ENCODE peak calls at places on chromosomes 4 and X, in seven cellular contexts. One of them, this sample, is unnamed.

GRCh38 chrX:103177561-103177960 is 37.3 kb upstream of the BEX4 start:
- DNase-seq in GM23248: no peak
- DNase-seq in A549: no peak
- DNase-seq in PC-9: no peak
- DNase-seq in body of pancreas: no peak
- DNase-seq in Peyer's patch: no peak
- DNase-seq in neural progenitor cell: no peak
- DNase-seq in this sample: no peak

GRCh38 chr4:163063891-163064290 is 102.8 kb downstream of the NAF1 start:
- DNase-seq in GM23248: no peak
- DNase-seq in A549: peak; percentile 50
- DNase-seq in PC-9: peak; percentile 34
- DNase-seq in body of pancreas: no peak
- DNase-seq in Peyer's patch: no peak
- DNase-seq in neural progenitor cell: no peak
- DNase-seq in this sample: no peak

GRCh38 chr4:152729466-152729865 is 49.7 kb upstream of the TMEM154 start:
- DNase-seq in GM23248: peak; percentile 90
- DNase-seq in A549: peak; percentile 7
- DNase-seq in PC-9: no peak
- DNase-seq in body of pancreas: no peak
- DNase-seq in Peyer's patch: no peak
- DNase-seq in neural progenitor cell: no peak
- DNase-seq in this sample: no peak

GRCh38 chr4:113397114-113397701 is 347.8 kb downstream of the ANK2 start:
- DNase-seq in GM23248: peak; percentile 76
- DNase-seq in A549: no peak
- DNase-seq in PC-9: no peak
- DNase-seq in body of pancreas: no peak
- DNase-seq in Peyer's patch: no peak
- DNase-seq in neural progenitor cell: no peak
- DNase-seq in this sample: no peak

GRCh38 chr4:4457803-4458550 is 71.1 kb downstream of the NSG1 start:
- DNase-seq in GM23248: peak; percentile 87
- DNase-seq in A549: no peak
- DNase-seq in PC-9: no peak
- DNase-seq in body of pancreas: no peak
- DNase-seq in Peyer's patch: no peak
- DNase-seq in neural progenitor cell: no peak
- DNase-seq in this sample: no peak

GRCh38 chrX:106415276-106415895 is 196.4 kb upstream of the RADX start:
- DNase-seq in GM23248: peak; percentile 43
- DNase-seq in A549: peak; percentile 22
- DNase-seq in PC-9: no peak
- DNase-seq in body of pancreas: peak; percentile 22
- DNase-seq in Peyer's patch: no peak
- DNase-seq in neural progenitor cell: peak; percentile 43
- DNase-seq in this sample: no peak

GRCh38 chrX:10109695-10110094 is 47.1 kb upstream of the CLCN4 start:
- DNase-seq in GM23248: peak; percentile 8
- DNase-seq in A549: no peak
- DNase-seq in PC-9: no peak
- DNase-seq in body of pancreas: no peak
- DNase-seq in Peyer's patch: no peak
- DNase-seq in neural progenitor cell: no peak
- DNase-seq in this sample: no peak

GRCh38 chr4:5883916-5884315 is 9.0 kb downstream of the CRMP1 start:
- DNase-seq in GM23248: peak; percentile 7
- DNase-seq in A549: no peak
- DNase-seq in PC-9: no peak
- DNase-seq in body of pancreas: no peak
- DNase-seq in Peyer's patch: no peak
- DNase-seq in neural progenitor cell: no peak
- DNase-seq in this sample: peak; percentile 74

GRCh38 chrX:151711787-151712186 is 4.0 kb upstream of the FATE1 start:
- DNase-seq in GM23248: no peak
- DNase-seq in A549: no peak
- DNase-seq in PC-9: no peak
- DNase-seq in body of pancreas: no peak
- DNase-seq in Peyer's patch: no peak
- DNase-seq in neural progenitor cell: no peak
- DNase-seq in this sample: no peak

GRCh38 chrX:154140742-154141141 is 3.3 kb upstream of the OPN1LW start:
- DNase-seq in GM23248: no peak
- DNase-seq in A549: no peak
- DNase-seq in PC-9: no peak
- DNase-seq in body of pancreas: no peak
- DNase-seq in Peyer's patch: no peak
- DNase-seq in neural progenitor cell: no peak
- DNase-seq in this sample: no peak

GRCh38 chr4:99634742-99635360 is 22.8 kb downstream of the C4orf54 start:
- DNase-seq in GM23248: no peak
- DNase-seq in A549: no peak
- DNase-seq in PC-9: no peak
- DNase-seq in body of pancreas: no peak
- DNase-seq in Peyer's patch: no peak
- DNase-seq in neural progenitor cell: no peak
- DNase-seq in this sample: no peak

GRCh38 chr4:144688035-144688569 is 42.1 kb downstream of the HHIP start:
- DNase-seq in GM23248: no peak
- DNase-seq in A549: no peak
- DNase-seq in PC-9: no peak
- DNase-seq in body of pancreas: peak; percentile 16
- DNase-seq in Peyer's patch: no peak
- DNase-seq in neural progenitor cell: no peak
- DNase-seq in this sample: no peak

GRCh38 chrX:136880003-136880451 is 498 bp downstream of the RBMX start:
- DNase-seq in GM23248: peak; percentile 54
- DNase-seq in A549: peak; percentile 18
- DNase-seq in PC-9: no peak
- DNase-seq in body of pancreas: peak; percentile 24
- DNase-seq in Peyer's patch: no peak
- DNase-seq in neural progenitor cell: peak; percentile 32
- DNase-seq in this sample: peak; percentile 48

GRCh38 chr4:83013931-83014330 is 3.3 kb upstream of the LIN54 start:
- DNase-seq in GM23248: no peak
- DNase-seq in A549: no peak
- DNase-seq in PC-9: no peak
- DNase-seq in body of pancreas: no peak
- DNase-seq in Peyer's patch: no peak
- DNase-seq in neural progenitor cell: no peak
- DNase-seq in this sample: peak; percentile 13

GRCh38 chr4:141851246-141851891 is 215.0 kb downstream of the IL15 start:
- DNase-seq in GM23248: peak; percentile 26
- DNase-seq in A549: no peak
- DNase-seq in PC-9: no peak
- DNase-seq in body of pancreas: no peak
- DNase-seq in Peyer's patch: no peak
- DNase-seq in neural progenitor cell: peak; percentile 1
- DNase-seq in this sample: no peak

GRCh38 chr4:110808371-110808878 is 185.5 kb upstream of the PITX2 start:
- DNase-seq in GM23248: peak; percentile 44
- DNase-seq in A549: peak; percentile 11
- DNase-seq in PC-9: no peak
- DNase-seq in body of pancreas: no peak
- DNase-seq in Peyer's patch: no peak
- DNase-seq in neural progenitor cell: no peak
- DNase-seq in this sample: no peak

GRCh38 chrX:19904778-19905367 is 17.5 kb upstream of the SH3KBP1 start:
- DNase-seq in GM23248: peak; percentile 60
- DNase-seq in A549: peak; percentile 60
- DNase-seq in PC-9: peak; percentile 72
- DNase-seq in body of pancreas: peak; percentile 29
- DNase-seq in Peyer's patch: no peak
- DNase-seq in neural progenitor cell: peak; percentile 55
- DNase-seq in this sample: peak; percentile 69

GRCh38 chr4:8391972-8392371 is 48.6 kb downstream of the ACOX3 start:
- DNase-seq in GM23248: peak; percentile 87
- DNase-seq in A549: no peak
- DNase-seq in PC-9: peak; percentile 78
- DNase-seq in body of pancreas: peak; percentile 35
- DNase-seq in Peyer's patch: no peak
- DNase-seq in neural progenitor cell: no peak
- DNase-seq in this sample: peak; percentile 99

GRCh38 chr4:101954351-101954750 is 163.8 kb downstream of the BANK1 start:
- DNase-seq in GM23248: peak; percentile 6
- DNase-seq in A549: peak; percentile 23
- DNase-seq in PC-9: no peak
- DNase-seq in body of pancreas: no peak
- DNase-seq in Peyer's patch: no peak
- DNase-seq in neural progenitor cell: peak; percentile 10
- DNase-seq in this sample: no peak

GRCh38 chrX:119488749-119489148 is 20.5 kb downstream of the SLC25A5 start:
- DNase-seq in GM23248: peak; percentile 64
- DNase-seq in A549: peak; percentile 81
- DNase-seq in PC-9: peak; percentile 41
- DNase-seq in body of pancreas: peak; percentile 73
- DNase-seq in Peyer's patch: peak; percentile 60
- DNase-seq in neural progenitor cell: peak; percentile 49
- DNase-seq in this sample: peak; percentile 69

GRCh38 chr4:72418458-72418857 is 150.6 kb downstream of the ADAMTS3 start:
- DNase-seq in GM23248: peak; percentile 66
- DNase-seq in A549: no peak
- DNase-seq in PC-9: no peak
- DNase-seq in body of pancreas: no peak
- DNase-seq in Peyer's patch: no peak
- DNase-seq in neural progenitor cell: no peak
- DNase-seq in this sample: peak; percentile 80

GRCh38 chr4:128727658-128728057 is 81.8 kb upstream of the JADE1 start:
- DNase-seq in GM23248: no peak
- DNase-seq in A549: no peak
- DNase-seq in PC-9: no peak
- DNase-seq in body of pancreas: no peak
- DNase-seq in Peyer's patch: no peak
- DNase-seq in neural progenitor cell: no peak
- DNase-seq in this sample: no peak

DNA sequence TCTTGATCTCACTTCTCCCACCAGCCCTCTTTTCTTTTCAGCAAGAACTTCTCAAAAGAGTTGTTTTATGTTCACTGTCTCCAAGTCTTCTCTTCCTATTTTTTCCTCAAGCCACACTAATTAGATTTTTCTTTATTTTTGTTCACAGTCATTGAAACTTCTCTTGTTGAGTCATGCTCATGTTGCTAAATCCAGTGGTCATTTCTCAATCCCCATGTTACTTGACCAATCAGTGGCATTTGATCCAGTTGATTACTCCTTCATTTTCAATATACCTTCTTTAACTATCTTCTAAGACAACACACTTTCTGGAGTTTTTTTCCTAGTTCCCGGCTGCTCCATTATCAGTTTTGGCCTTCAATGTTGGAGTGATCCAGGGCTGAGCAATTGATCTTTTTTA is 103.1 kb upstream of the LSM6 start:
- DNase-seq in GM23248: peak; percentile 47
- DNase-seq in A549: no peak
- DNase-seq in PC-9: no peak
- DNase-seq in body of pancreas: no peak
- DNase-seq in Peyer's patch: no peak
- DNase-seq in neural progenitor cell: no peak
- DNase-seq in this sample: no peak
- H3K4me1 ChIP-seq in GM23248: no peaks in the 10 kb centered on the region
- H3K4me1 ChIP-seq in A549: no peaks in the 10 kb centered on the region
- H3K4me1 ChIP-seq in PC-9: no peaks in the 10 kb centered on the region
- H3K4me1 ChIP-seq in body of pancreas: no peaks in the 10 kb centered on the region
- H3K4me1 ChIP-seq in Peyer's patch: no peaks in the 10 kb centered on the region
- H3K4me1 ChIP-seq in neural progenitor cell: no peaks in the 10 kb centered on the region
- H3K4me1 ChIP-seq in this sample: no peaks in the 10 kb centered on the region

GRCh38 chr4:16139066-16139945 is 55.5 kb upstream of the PROM1 start:
- DNase-seq in GM23248: no peak
- DNase-seq in A549: no peak
- DNase-seq in PC-9: no peak
- DNase-seq in body of pancreas: no peak
- DNase-seq in Peyer's patch: no peak
- DNase-seq in neural progenitor cell: no peak
- DNase-seq in this sample: no peak
- H3K4me1 ChIP-seq in GM23248: peaks cover 8% of the 10 kb centered on the region
- H3K4me1 ChIP-seq in A549: peaks cover 6% of the 10 kb centered on the region
- H3K4me1 ChIP-seq in PC-9: peaks cover 23% of the 10 kb centered on the region
- H3K4me1 ChIP-seq in body of pancreas: peaks cover 13% of the 10 kb centered on the region
- H3K4me1 ChIP-seq in Peyer's patch: peaks cover 35% of the 10 kb centered on the region
- H3K4me1 ChIP-seq in neural progenitor cell: no peaks in the 10 kb centered on the region
- H3K4me1 ChIP-seq in this sample: peaks cover 46% of the 10 kb centered on the region

DNA sequence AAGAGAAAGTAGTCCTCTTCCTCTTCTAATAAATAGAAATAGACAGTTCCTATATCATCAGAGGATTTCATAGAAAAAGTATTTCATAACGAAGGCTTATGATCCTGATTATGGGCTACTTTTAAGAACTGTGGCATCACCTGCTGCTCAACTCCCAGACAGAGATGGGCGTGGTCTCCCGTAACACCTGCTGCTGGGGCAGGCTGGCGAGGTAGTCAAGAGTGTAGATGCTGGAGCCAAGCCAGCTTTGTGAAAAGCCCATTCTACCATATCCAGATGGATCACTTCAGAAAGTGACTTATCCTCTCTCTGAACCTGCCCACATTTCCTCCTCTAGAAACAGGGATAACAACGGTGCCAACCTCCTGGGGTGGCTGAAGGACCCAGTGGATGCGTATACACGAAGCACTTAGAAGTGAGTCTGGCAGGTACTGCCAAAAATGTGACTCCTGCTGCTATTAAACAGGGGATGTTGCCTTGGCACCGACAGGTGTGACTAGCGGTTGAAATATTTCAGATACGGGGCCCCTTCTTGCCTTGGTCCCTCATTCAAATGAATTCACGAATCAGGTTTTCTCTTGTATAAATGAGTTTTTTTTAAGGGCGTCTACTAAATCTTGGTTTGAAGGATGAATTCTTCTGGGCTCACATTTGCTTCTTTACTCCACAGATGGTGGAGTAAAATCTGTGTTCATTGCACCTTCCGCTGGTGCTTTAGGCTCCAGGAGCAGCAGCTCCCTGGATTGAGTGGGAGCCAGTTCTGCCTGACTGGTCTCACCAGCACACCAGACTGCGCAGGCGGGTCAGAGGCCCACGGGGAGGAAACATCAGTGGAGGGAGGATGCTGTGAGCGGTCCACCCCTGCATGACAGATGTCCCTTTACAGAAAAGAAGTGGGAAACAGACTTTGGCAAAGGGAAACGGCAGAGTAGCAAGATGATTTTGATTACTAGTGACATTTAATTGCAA is 95.7 kb downstream of the SORBS2 start:
- DNase-seq in GM23248: no peak
- DNase-seq in A549: no peak
- DNase-seq in PC-9: no peak
- DNase-seq in body of pancreas: peak; percentile 61
- DNase-seq in Peyer's patch: no peak
- DNase-seq in neural progenitor cell: no peak
- DNase-seq in this sample: no peak
- H3K4me1 ChIP-seq in GM23248: no peaks in the 10 kb centered on the region
- H3K4me1 ChIP-seq in A549: peaks cover 5% of the 10 kb centered on the region
- H3K4me1 ChIP-seq in PC-9: no peaks in the 10 kb centered on the region
- H3K4me1 ChIP-seq in body of pancreas: peaks cover 93% of the 10 kb centered on the region
- H3K4me1 ChIP-seq in Peyer's patch: no peaks in the 10 kb centered on the region
- H3K4me1 ChIP-seq in neural progenitor cell: no peaks in the 10 kb centered on the region
- H3K4me1 ChIP-seq in this sample: no peaks in the 10 kb centered on the region

DNA sequence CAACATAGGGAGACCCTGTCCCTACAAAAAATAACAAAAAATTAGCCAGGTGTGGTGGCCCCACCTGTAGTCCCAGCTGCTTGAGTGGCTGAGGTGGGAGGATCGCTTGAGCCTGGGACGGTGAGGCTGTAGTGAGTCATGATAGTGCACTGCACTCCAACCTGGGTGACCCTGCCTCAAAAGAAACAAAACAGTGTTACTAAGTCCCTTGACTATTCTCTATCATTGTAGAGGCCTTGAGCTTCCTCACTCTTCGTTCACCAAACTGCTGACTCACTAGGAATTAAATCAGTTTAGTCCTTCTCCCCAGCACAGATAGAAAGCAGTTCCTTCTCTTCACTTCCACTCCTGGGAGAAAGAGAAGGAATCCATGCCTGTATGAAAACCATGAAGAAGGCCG is 14.5 kb downstream of the CDS1 start:
- DNase-seq in GM23248: no peak
- DNase-seq in A549: no peak
- DNase-seq in PC-9: peak; percentile 75
- DNase-seq in body of pancreas: no peak
- DNase-seq in Peyer's patch: no peak
- DNase-seq in neural progenitor cell: no peak
- DNase-seq in this sample: no peak
- H3K4me1 ChIP-seq in GM23248: no peaks in the 10 kb centered on the region
- H3K4me1 ChIP-seq in A549: no peaks in the 10 kb centered on the region
- H3K4me1 ChIP-seq in PC-9: peaks cover 59% of the 10 kb centered on the region
- H3K4me1 ChIP-seq in body of pancreas: no peaks in the 10 kb centered on the region
- H3K4me1 ChIP-seq in Peyer's patch: no peaks in the 10 kb centered on the region
- H3K4me1 ChIP-seq in neural progenitor cell: no peaks in the 10 kb centered on the region
- H3K4me1 ChIP-seq in this sample: no peaks in the 10 kb centered on the region